ENCODE peak calls at places on chromosomes 4 and X, in four cellular contexts. D, V, Q and I are unnamed samples.

GRCh38 chr4:150591284-150591874 is 9.4 kb downstream of the MAB21L2 start:
- DNase-seq in D (no peak), V (no peak), Q (no peak), I (peak)

GRCh38 chrX:132218100-132218807 is 993 bp downstream of the RAP2C start:
- DNase-seq in D (peak), V (peak), Q (peak), I (peak)

GRCh38 chr4:27684501-27685077 is 823.9 kb downstream of the STIM2 start:
- DNase-seq in D (peak), V (peak), Q (peak), I (peak)

GRCh38 chrX:19225906-19226305 is 103.6 kb upstream of the ADGRG2 start:
- DNase-seq in D (no peak), V (peak), Q (no peak), I (no peak)

GRCh38 chr4:113390850-113391249 is 341.4 kb downstream of the ANK2 start:
- DNase-seq in D (no peak), V (no peak), Q (no peak), I (no peak)

GRCh38 chr4:139367421-139368090 is 65.3 kb upstream of the NDUFC1 start:
- DNase-seq in D (no peak), V (no peak), Q (no peak), I (no peak)

GRCh38 chr4:2961411-2962098 is 1.7 kb downstream of the NOP14 start:
- DNase-seq in D (no peak), V (peak), Q (no peak), I (no peak)

GRCh38 chr4:139454646-139455045 is 725 bp downstream of the RAB33B start:
- DNase-seq in D (no peak), V (no peak), Q (no peak), I (no peak)

GRCh38 chrX:72532371-72532770 is 40.3 kb downstream of the HDAC8 start:
- DNase-seq in D (no peak), V (no peak), Q (no peak), I (no peak)

GRCh38 chr4:150264595-150265141 is 186.4 kb downstream of the DCLK2 start:
- DNase-seq in D (no peak), V (no peak), Q (no peak), I (no peak)

GRCh38 chr4:36665985-36666384 is 384.6 kb downstream of the DTHD1 start:
- DNase-seq in D (no peak), V (no peak), Q (no peak), I (no peak)

GRCh38 chr4:20298986-20299385 is 47.3 kb downstream of the SLIT2 start:
- DNase-seq in D (no peak), V (no peak), Q (no peak), I (no peak)

GRCh38 chr4:109435635-109436034 is 2.0 kb downstream of the SEC24B start:
- DNase-seq in D (no peak), V (no peak), Q (no peak), I (no peak)
- H3K4me3 ChIP-seq in D (no peak), V (no peak), Q (peak), I (peak)

GRCh38 chr4:82954212-82954611 is 53.7 kb downstream of the THAP9 start:
- DNase-seq in D (no peak), V (no peak), Q (no peak), I (no peak)
- TF ChIP-seq CTCF in D (no peak), V (no peak), Q (no peak), I (no peak)

GRCh38 chr4:138192113-138192512 is 50.0 kb downstream of the SLC7A11 start:
- DNase-seq in D (no peak), V (no peak), Q (no peak), I (no peak)
- TF ChIP-seq POLR2AphosphoS5 in D (no peak), V (no peak), Q (no peak), I (no peak)

DNA sequence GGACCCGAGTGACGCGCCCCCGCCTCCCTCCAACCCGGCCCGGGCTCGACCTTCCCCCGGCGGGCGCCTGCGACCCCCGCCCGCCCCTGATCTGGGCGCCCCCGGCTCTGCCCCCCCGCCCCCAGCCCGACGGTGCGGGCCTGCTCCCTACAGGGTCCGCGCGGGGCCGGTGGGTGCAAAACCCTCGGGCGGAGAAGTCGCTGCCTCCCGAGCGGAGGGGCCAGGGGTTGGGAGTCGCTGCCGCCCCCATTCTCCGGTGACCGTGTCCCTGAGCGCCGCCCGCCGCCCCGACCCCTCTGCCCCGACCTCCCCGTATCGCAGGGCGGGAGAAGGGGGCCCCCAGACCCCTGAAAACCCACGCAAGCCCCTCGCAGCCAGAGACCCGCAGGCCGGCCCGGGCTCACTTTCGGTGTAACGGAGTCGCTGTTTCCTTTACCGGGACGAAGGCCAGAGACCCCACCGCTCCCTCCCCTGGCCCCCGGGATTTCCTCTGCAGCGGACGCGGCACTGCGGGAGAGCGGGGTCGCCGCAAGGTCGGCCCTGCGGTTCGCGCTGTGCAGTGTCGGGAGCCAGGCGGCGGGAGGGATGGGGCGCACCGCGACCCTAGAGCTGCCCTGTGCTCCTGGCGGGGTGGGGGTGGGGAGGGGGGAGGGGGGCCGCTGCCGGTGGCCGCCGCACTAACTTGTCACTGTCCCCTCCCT is 729 bp upstream of the CPLX1 start:
- DNase-seq in D (no peak), V (peak), Q (no peak), I (peak)
- H3K4me3 ChIP-seq in D (no peak), V (peak), Q (no peak), I (no peak)

GRCh38 chr4:87390931-87391782 is at the start of gene HSD17B11:
- DNase-seq in D (peak), V (peak), Q (peak), I (peak)
- TF ChIP-seq CTCF in D (no peak), V (peak), Q (no peak), I (peak)

DNA sequence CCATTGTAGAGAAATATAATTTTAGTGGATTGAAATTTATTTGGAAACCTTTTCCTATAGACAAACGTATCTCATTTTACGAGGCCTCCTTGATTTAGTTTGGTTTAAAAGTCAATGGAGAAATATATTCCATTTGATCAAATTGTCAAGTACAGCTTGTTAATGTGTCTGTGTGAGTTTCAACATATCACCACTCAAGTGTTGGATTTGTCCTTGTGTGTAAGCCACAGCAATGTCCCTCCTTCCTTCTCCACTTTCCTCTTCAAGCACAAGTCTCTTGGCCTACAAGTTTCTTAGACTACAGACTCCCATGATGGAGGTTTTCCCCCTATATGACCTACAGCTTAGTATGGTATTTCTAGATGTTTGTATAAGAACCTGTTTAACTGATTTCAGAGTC is 104.7 kb downstream of the SYNPO2 start:
- DNase-seq in D (no peak), V (no peak), Q (no peak), I (no peak)
- TF ChIP-seq POLR2AphosphoS5 in D (no peak), V (no peak), Q (no peak), I (peak)

DNA sequence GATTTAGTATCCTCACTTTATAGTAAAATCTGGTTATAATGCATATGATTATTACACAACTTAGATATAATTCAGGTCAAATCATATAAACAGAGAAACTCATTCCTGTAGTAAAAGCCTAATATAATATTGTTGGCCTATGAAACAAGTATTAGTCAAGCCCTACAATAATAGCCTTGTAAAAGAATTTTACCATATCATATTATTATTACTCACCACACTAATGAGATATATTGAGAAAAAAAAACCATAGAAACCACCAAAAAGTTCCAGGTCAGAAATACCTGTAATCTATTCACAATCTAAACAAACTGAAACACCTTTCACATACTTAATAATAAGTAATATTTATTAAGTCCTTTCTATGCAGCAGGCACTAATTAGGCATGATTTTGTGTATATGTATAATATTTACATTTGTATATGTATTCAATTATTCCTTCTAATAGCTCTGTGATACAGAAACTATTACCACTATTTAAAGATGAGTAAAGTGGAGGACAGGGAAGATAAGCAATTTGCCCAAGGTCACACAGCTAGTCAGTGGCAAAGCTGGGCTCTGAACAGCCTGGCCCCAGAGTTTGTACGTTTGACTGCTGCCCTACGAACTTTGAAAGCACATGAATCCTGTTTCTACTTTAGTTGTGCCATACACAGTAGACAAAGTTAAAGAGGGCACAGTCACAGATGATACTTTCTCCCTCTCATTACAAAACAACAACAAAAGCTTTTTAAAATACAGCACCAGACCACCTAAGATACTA is 9.0 kb downstream of the ZNF827 start:
- DNase-seq in D (no peak), V (no peak), Q (no peak), I (no peak)
- H3K4me3 ChIP-seq in D (no peak), V (no peak), Q (no peak), I (no peak)